ENCODE peak calls at places on chromosomes 3 and 15, in four cellular contexts. V is cerebellar cortex, D is cardiac fibroblast, I is AG10803. F is an unnamed sample.

GRCh38 chr3:185851046-185851445 is 26.2 kb upstream of the IGF2BP2 start:
- DNase-seq in V (no peak), D (peak), I (no peak), F (no peak)

GRCh38 chr3:125110876-125111480 is 55.2 kb upstream of the HEG1 start:
- DNase-seq in V (no peak), D (no peak), I (no peak), F (no peak)

GRCh38 chr3:183178833-183179549 is 16.5 kb upstream of the LAMP3 start:
- DNase-seq in V (peak), D (peak), I (no peak), F (peak)

GRCh38 chr3:48038971-48039481 is 22.8 kb upstream of the MAP4 start:
- DNase-seq in V (no peak), D (peak), I (no peak), F (no peak)

GRCh38 chr15:92970656-92971055 is 70.5 kb downstream of the CHD2 start:
- DNase-seq in V (no peak), D (peak), I (peak), F (no peak)

GRCh38 chr3:128079823-128080222 is 27.6 kb downstream of the SEC61A1 start:
- DNase-seq in V (no peak), D (no peak), I (no peak), F (no peak)

GRCh38 chr3:137759505-137759904 is 4.6 kb upstream of the SOX14 start:
- DNase-seq in V (no peak), D (no peak), I (no peak), F (no peak)

GRCh38 chr3:9669720-9670432 is 20.6 kb downstream of the MTMR14 start:
- DNase-seq in V (no peak), D (no peak), I (peak), F (no peak)

GRCh38 chr3:105473521-105474223 is 107.0 kb downstream of the ALCAM start:
- DNase-seq in V (no peak), D (peak), I (peak), F (no peak)

GRCh38 chr15:64507293-64507802 is 47.0 kb downstream of the ZNF609 start:
- DNase-seq in V (peak), D (peak), I (peak), F (no peak)